ENCODE peak calls at places on chromosomes 7 and 10, in eight cellular contexts. P, J, X, Q, T, V, Y and K are unnamed samples.

GRCh38 chr10:84537447-84537931 is 209.1 kb downstream of the CCSER2 start:
- DNase-seq in P (peak; percentile 60), X (no peak), Q (no peak), Y (no peak), V (no peak), J (peak; percentile 33), T (peak; percentile 34), K (peak; percentile 61)

GRCh38 chr7:109842386-109842785 is 1248.5 kb upstream of the LRRN3 start:
- DNase-seq in Y (no peak), V (no peak), P (no peak), Q (no peak), T (no peak), X (no peak), J (no peak), K (no peak)

GRCh38 chr10:3217301-3217700 is 44.7 kb upstream of the PITRM1 start:
- DNase-seq in J (no peak), X (no peak), T (no peak), Y (no peak), P (no peak), V (no peak), Q (peak; percentile 51), K (no peak)

GRCh38 chr7:375901-376305 is 85.9 kb downstream of the FOXL3 start:
- DNase-seq in J (peak; percentile 11), Q (no peak), Y (no peak), X (no peak), P (no peak), V (no peak), T (no peak), K (no peak)

GRCh38 chr10:21363087-21363752 is 162.3 kb downstream of the SKIDA1 start:
- DNase-seq in T (peak; percentile 28), P (no peak), V (no peak), Y (no peak), Q (no peak), X (no peak), J (no peak), K (peak; percentile 23)

GRCh38 chr10:131983780-131984179 is 2.1 kb upstream of the BNIP3 start:
- DNase-seq in Q (peak; percentile 44), Y (no peak), P (no peak), T (no peak), J (no peak), V (no peak), X (no peak), K (peak; percentile 80)

GRCh38 chr10:103733002-103733419 is 122.4 kb downstream of the SH3PXD2A start:
- DNase-seq in Y (no peak), Q (no peak), P (no peak), T (no peak), J (no peak), X (no peak), V (no peak), K (no peak)

GRCh38 chr10:128540806-128541739 is 414.9 kb upstream of the MKI67 start:
- DNase-seq in Q (no peak), X (no peak), P (no peak), J (no peak), Y (no peak), V (peak; percentile 66), T (no peak), K (no peak)

GRCh38 chr7:141355057-141355456 is 196.2 kb upstream of the AGK start:
- DNase-seq in X (no peak), Q (no peak), T (no peak), J (no peak), P (no peak), Y (no peak), V (no peak), K (no peak)

GRCh38 chr7:152399344-152399743 is 36.5 kb downstream of the KMT2C start:
- DNase-seq in T (no peak), J (no peak), Y (no peak), X (no peak), V (no peak), Q (no peak), P (no peak), K (no peak)

GRCh38 chr7:93921607-93922446 is at the start of gene GNG11:
- DNase-seq in Y (no peak), J (peak; percentile 75), P (peak; percentile 74), V (peak; percentile 5), Q (no peak), X (peak; percentile 91), T (peak; percentile 72), K (peak; percentile 86)

GRCh38 chr7:123763191-123763661 is 14.4 kb upstream of the WASL start:
- DNase-seq in X (no peak), T (no peak), V (no peak), J (no peak), Q (no peak), P (no peak), Y (no peak), K (no peak)

GRCh38 chr10:5960070-5960972 is 17.0 kb downstream of the IL15RA start:
- DNase-seq in P (peak; percentile 27), T (no peak), V (no peak), Q (no peak), X (peak; percentile 32), Y (no peak), J (peak; percentile 13), K (no peak)

GRCh38 chr7:28536259-28536658 is 123.9 kb downstream of the CREB5 start:
- DNase-seq in J (peak; percentile 58), T (no peak), V (peak; percentile 50), Y (no peak), X (peak; percentile 75), Q (no peak), P (no peak), K (no peak)

GRCh38 chr7:107815254-107815882 is 12.3 kb upstream of the SLC26A3 start:
- DNase-seq in Y (no peak), T (no peak), Q (no peak), P (no peak), X (no peak), J (no peak), V (no peak), K (no peak)

GRCh38 chr10:5805680-5806079 is 7.6 kb downstream of the GDI2 start:
- DNase-seq in Y (no peak), P (no peak), Q (no peak), V (no peak), T (no peak), J (no peak), X (no peak), K (no peak)

GRCh38 chr10:6347391-6347951 is 144.7 kb downstream of the PFKFB3 start:
- DNase-seq in V (no peak), T (no peak), Q (peak; percentile 37), X (no peak), J (no peak), Y (peak; percentile 58), P (no peak), K (peak; percentile 46)

GRCh38 chr7:27148031-27148775 is 629 bp upstream of the HOXA6 start:
- DNase-seq in Q (no peak), Y (no peak), V (no peak), X (peak; percentile 75), J (peak; percentile 37), P (peak; percentile 46), T (peak; percentile 49), K (no peak)

GRCh38 chr7:149616898-149617297 is 119.3 kb upstream of the ZNF746 start:
- DNase-seq in Y (no peak), P (no peak), V (no peak), X (no peak), T (no peak), J (no peak), Q (no peak), K (no peak)

GRCh38 chr10:23171232-23171876 is 20.8 kb upstream of the PTF1A start:
- DNase-seq in V (no peak), T (peak; percentile 32), Q (no peak), Y (no peak), X (no peak), P (no peak), J (no peak), K (no peak)

GRCh38 chr7:131544449-131545425 is 11.7 kb downstream of the PODXL start:
- DNase-seq in X (peak; percentile 71), J (no peak), P (no peak), Y (no peak), T (no peak), Q (no peak), V (no peak), K (peak; percentile 67)

GRCh38 chr7:44633254-44634186 is 27.1 kb downstream of the OGDH start:
- DNase-seq in Q (peak; percentile 74), P (peak; percentile 59), T (peak; percentile 75), J (peak; percentile 73), Y (peak; percentile 75), X (peak; percentile 88), V (no peak), K (peak; percentile 81)

GRCh38 chr10:78914060-78914378 is 154.7 kb upstream of the ZMIZ1 start:
- DNase-seq in Q (no peak), X (no peak), V (no peak), J (no peak), Y (no peak), P (no peak), T (no peak), K (no peak)

GRCh38 chr10:1100691-1101368 is 44.6 kb downstream of the WDR37 start:
- DNase-seq in J (no peak), X (no peak), P (no peak), V (no peak), Y (no peak), Q (no peak), T (no peak), K (no peak)
- H3K36me3 ChIP-seq in J (no peaks in the 10 kb centered on the region), X (peaks cover 79% of the 10 kb centered on the region), P (peaks cover 96% of the 10 kb centered on the region), V (peaks cover 10% of the 10 kb centered on the region), Y (peaks cover 59% of the 10 kb centered on the region), Q (peaks cover 9% of the 10 kb centered on the region), T (no peaks in the 10 kb centered on the region), K (peaks cover 63% of the 10 kb centered on the region)

DNA sequence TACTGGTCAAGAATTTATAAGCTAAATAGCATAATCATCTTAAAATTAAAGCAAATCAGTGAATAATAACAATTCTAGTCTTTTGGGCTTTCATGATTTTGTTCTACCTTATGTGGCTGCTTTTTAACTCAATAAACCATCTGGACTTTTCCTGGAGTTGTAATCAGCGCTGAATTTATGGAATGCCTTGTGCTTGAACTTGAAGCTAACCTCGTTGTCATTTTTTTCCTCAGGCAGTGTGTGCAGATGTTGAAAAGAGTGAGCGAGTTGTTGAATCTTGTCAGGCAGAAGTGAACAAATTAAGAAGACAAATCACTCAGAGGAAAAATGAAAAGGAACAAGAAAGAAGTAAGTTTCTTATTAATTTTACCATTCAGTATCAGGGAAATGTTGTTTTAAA is 29.5 kb downstream of the ABRAXAS2 start:
- DNase-seq in Y (no peak), P (no peak), V (no peak), J (no peak), T (no peak), Q (no peak), X (no peak), K (no peak)
- H3K36me3 ChIP-seq in Y (peaks cover 75% of the 10 kb centered on the region), P (peaks cover 98% of the 10 kb centered on the region), V (peaks cover 11% of the 10 kb centered on the region), J (no peaks in the 10 kb centered on the region), T (no peaks in the 10 kb centered on the region), Q (peaks cover 3% of the 10 kb centered on the region), X (peaks cover 99% of the 10 kb centered on the region), K (peaks cover 80% of the 10 kb centered on the region)

GRCh38 chr10:98169379-98169778 is 34.9 kb downstream of the R3HCC1L start:
- DNase-seq in V (no peak), P (no peak), Q (no peak), Y (no peak), T (no peak), J (no peak), X (no peak), K (no peak)
- H3K36me3 ChIP-seq in V (no peaks in the 10 kb centered on the region), P (peaks cover 45% of the 10 kb centered on the region), Q (no peaks in the 10 kb centered on the region), Y (peaks cover 18% of the 10 kb centered on the region), T (no peaks in the 10 kb centered on the region), J (no peaks in the 10 kb centered on the region), X (peaks cover 25% of the 10 kb centered on the region), K (peaks cover 25% of the 10 kb centered on the region)

DNA sequence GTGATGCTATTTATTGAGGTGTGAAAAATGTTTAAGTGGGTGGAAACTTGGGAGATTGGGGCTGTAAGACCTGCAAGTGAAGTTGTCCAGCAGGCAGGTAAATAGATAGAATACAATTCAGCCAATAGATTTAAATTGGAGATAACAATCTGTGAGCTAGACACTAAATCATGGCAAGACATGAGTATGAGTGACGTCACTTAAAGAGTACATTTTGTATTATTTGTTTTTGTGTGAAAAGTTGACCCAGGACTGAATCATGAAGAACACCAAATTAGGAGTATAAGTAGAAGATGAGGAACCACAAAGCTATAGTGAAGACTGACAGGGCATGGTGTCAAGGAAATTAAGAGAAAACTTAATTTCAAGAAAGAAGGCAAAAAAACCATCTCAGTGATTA is 249.1 kb upstream of the SEMA3C start:
- DNase-seq in T (no peak), J (no peak), Y (no peak), V (no peak), P (no peak), X (no peak), Q (no peak), K (no peak)
- H3K36me3 ChIP-seq in T (no peaks in the 10 kb centered on the region), J (no peaks in the 10 kb centered on the region), Y (no peaks in the 10 kb centered on the region), V (no peaks in the 10 kb centered on the region), P (no peaks in the 10 kb centered on the region), X (no peaks in the 10 kb centered on the region), Q (no peaks in the 10 kb centered on the region), K (no peaks in the 10 kb centered on the region)